ENCODE peak calls at places on chromosomes 7 and 10, in five cellular contexts. B is neural crest cell, F is lung, Q is colonic mucosa, A is cardiac muscle cell. V is an unnamed sample.

GRCh38 chr7:131021902-131022301 is 287.9 kb upstream of the KLF14 start:
- DNase-seq in B (no peak), F (no peak), Q (no peak), A (no peak), V (no peak)

GRCh38 chr10:121617176-121617575 is 18.9 kb upstream of the FGFR2 start:
- DNase-seq in B (no peak), F (no peak), Q (no peak), A (no peak), V (no peak)

GRCh38 chr7:116776610-116777289 is 85.6 kb upstream of the CAPZA2 start:
- DNase-seq in B (no peak), F (no peak), Q (no peak), A (peak), V (peak)

GRCh38 chr7:12706900-12707536 is 19.6 kb downstream of the ARL4A start:
- DNase-seq in B (no peak), F (no peak), Q (no peak), A (peak), V (no peak)

GRCh38 chr7:131521651-131522163 is 34.7 kb downstream of the PODXL start:
- DNase-seq in B (no peak), F (peak), Q (peak), A (no peak), V (peak)

GRCh38 chr10:133378251-133379096 is 588 bp upstream of the PAOX start:
- DNase-seq in B (peak), F (peak), Q (peak), A (peak), V (peak)

GRCh38 chr10:100775866-100776265 is 30.5 kb downstream of the PAX2 start:
- DNase-seq in B (no peak), F (no peak), Q (no peak), A (no peak), V (no peak)

GRCh38 chr7:121084748-121085336 is 96.3 kb downstream of the CPED1 start:
- DNase-seq in B (no peak), F (no peak), Q (no peak), A (peak), V (peak)

GRCh38 chr7:33692956-33693355 is 212.4 kb upstream of the BMPER start:
- DNase-seq in B (no peak), F (no peak), Q (no peak), A (peak), V (no peak)

GRCh38 chr7:1670894-1671875 is 1.1 kb downstream of the ELFN1 start:
- DNase-seq in B (no peak), F (no peak), Q (no peak), A (no peak), V (no peak)

GRCh38 chr10:5776150-5776880 is 36.9 kb downstream of the GDI2 start:
- DNase-seq in B (no peak), F (no peak), Q (no peak), A (peak), V (no peak)

GRCh38 chr7:13952921-13953320 is 36.5 kb downstream of the ETV1 start:
- DNase-seq in B (no peak), F (no peak), Q (no peak), A (no peak), V (no peak)

GRCh38 chr10:98323221-98324164 is 55.5 kb upstream of the LOXL4 start:
- DNase-seq in B (no peak), F (peak), Q (peak), A (peak), V (peak)

GRCh38 chr7:50807026-50807730 is 24.5 kb upstream of the GRB10 start:
- DNase-seq in B (no peak), F (no peak), Q (no peak), A (no peak), V (no peak)

GRCh38 chr7:95405208-95405607 is 9.0 kb upstream of the PON3 start:
- DNase-seq in B (no peak), F (no peak), Q (no peak), A (no peak), V (no peak)

GRCh38 chr7:522071-522937 is 2.7 kb upstream of the PDGFA start:
- DNase-seq in B (no peak), F (no peak), Q (peak), A (peak), V (peak)

GRCh38 chr10:56383806-56384205 is 22.7 kb upstream of the ZWINT start:
- DNase-seq in B (no peak), F (no peak), Q (no peak), A (no peak), V (no peak)

GRCh38 chr7:159310457-159311171 is 165.9 kb upstream of the VIPR2 start:
- DNase-seq in B (no peak), F (no peak), Q (no peak), A (no peak), V (no peak)

GRCh38 chr7:2863461-2864066 is 19.5 kb upstream of the GNA12 start:
- DNase-seq in B (peak), F (peak), Q (peak), A (peak), V (peak)

GRCh38 chr7:155684546-155684945 is 40.1 kb downstream of the RBM33 start:
- DNase-seq in B (no peak), F (no peak), Q (no peak), A (no peak), V (no peak)

GRCh38 chr7:95482398-95482797 is 3.3 kb upstream of the ASB4 start:
- DNase-seq in B (no peak), F (no peak), Q (no peak), A (no peak), V (no peak)

GRCh38 chr10:43809211-43809930 is 160.7 kb upstream of the ZNF32 start:
- DNase-seq in B (no peak), F (no peak), Q (no peak), A (peak), V (no peak)

GRCh38 chr10:101941871-101942270 is 98.3 kb upstream of the KCNIP2 start:
- DNase-seq in B (no peak), F (no peak), Q (no peak), A (peak), V (no peak)

GRCh38 chr7:70777251-70777650 is 354.7 kb upstream of the GALNT17 start:
- DNase-seq in B (no peak), F (no peak), Q (no peak), A (no peak), V (no peak)

GRCh38 chr7:70778585-70778984 is 353.4 kb upstream of the GALNT17 start:
- DNase-seq in B (no peak), F (no peak), Q (no peak), A (no peak), V (no peak)

GRCh38 chr7:70774895-70775527 is 356.9 kb upstream of the GALNT17 start:
- DNase-seq in B (no peak), F (no peak), Q (no peak), A (no peak), V (no peak)

GRCh38 chr7:70776627-70777101 is 355.3 kb upstream of the GALNT17 start:
- DNase-seq in B (no peak), F (no peak), Q (no peak), A (peak), V (no peak)

GRCh38 chr7:70775570-70776156 is 356.3 kb upstream of the GALNT17 start:
- DNase-seq in B (no peak), F (no peak), Q (no peak), A (peak), V (no peak)
- TF ChIP-seq CTCF in B (peak), F (no peak), Q (no peak), A (peak), V (no peak)

GRCh38 chr7:74332373-74333176 is 43.4 kb downstream of the CLIP2 start:
- DNase-seq in B (no peak), F (no peak), Q (no peak), A (no peak), V (no peak)
- TF ChIP-seq CTCF in B (no peak), F (no peak), Q (no peak), A (no peak), V (no peak)

GRCh38 chr10:119165171-119166110 is at the start of gene SFXN4:
- DNase-seq in B (peak), F (peak), Q (peak), A (peak), V (peak)
- TF ChIP-seq CTCF in B (no peak), F (no peak), Q (no peak), A (peak), V (no peak)

GRCh38 chr10:51638737-51639136 is 60.7 kb downstream of the CSTF2T start:
- DNase-seq in B (no peak), F (no peak), Q (no peak), A (no peak), V (no peak)
- TF ChIP-seq CTCF in B (peak), F (no peak), Q (no peak), A (no peak), V (no peak)

DNA sequence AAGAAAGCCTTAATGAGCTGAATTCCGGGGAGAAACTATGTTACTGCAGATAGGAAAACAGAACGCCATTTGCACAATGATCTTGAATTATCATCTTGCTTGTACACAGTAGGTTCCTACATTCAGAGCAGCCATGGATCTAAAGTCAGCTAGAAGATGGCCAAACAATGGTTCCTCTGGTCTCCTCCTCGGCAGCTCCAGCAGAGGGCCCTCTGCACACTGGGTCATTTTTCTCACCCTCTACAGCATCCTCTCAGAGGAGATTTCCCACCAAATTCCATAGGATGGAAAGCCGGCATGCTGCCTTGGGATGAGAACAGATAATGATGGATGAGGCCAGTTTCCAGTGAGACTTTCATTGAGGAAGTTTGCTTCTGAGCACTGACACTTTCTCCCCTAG is 308.5 kb upstream of the NFE2L3 start:
- DNase-seq in B (no peak), F (no peak), Q (no peak), A (no peak), V (no peak)
- TF ChIP-seq CTCF in B (no peak), F (no peak), Q (no peak), A (no peak), V (no peak)

V was measured in Calu3.